ENCODE peak calls at places on chromosomes 3 and 15, in five cellular contexts. D is A673; Z is lung microvascular endothelial cell; Q is activated naive CD8-positive, alpha-beta T cell treated with anti-CD3 and anti-CD28 coated beads for 36 hours; K is HT1080. Y is an unnamed sample.

GRCh38 chr3:112405845-112406244 is 72.9 kb downstream of the CD200 start:
- DNase-seq in Z (no peak), D (no peak), K (peak; percentile 71), Q (peak; percentile 18), Y (peak; percentile 45)

GRCh38 chr15:95291878-95292472 is 1038.5 kb upstream of the NR2F2 start:
- DNase-seq in D (peak; percentile 72), Q (no peak), K (peak; percentile 37), Z (peak; percentile 59), Y (no peak)

GRCh38 chr3:169550284-169550683 is 113.2 kb downstream of the MECOM start:
- DNase-seq in Q (no peak), Z (no peak), D (no peak), K (no peak), Y (no peak)

GRCh38 chr15:40285151-40285898 is 2.5 kb upstream of the ANKRD63 start:
- DNase-seq in Q (no peak), K (no peak), Z (no peak), D (peak; percentile 38), Y (no peak)

GRCh38 chr15:85676332-85676731 is 118.4 kb downstream of the KLHL25 start:
- DNase-seq in Q (no peak), K (no peak), D (no peak), Z (no peak), Y (no peak)

GRCh38 chr3:100319951-100320350 is 14.6 kb upstream of the NIT2 start:
- DNase-seq in Z (no peak), D (no peak), Q (no peak), K (no peak), Y (no peak)

GRCh38 chr3:40073310-40074007 is 236.0 kb upstream of the EIF1B start:
- DNase-seq in K (peak; percentile 25), Q (no peak), Z (no peak), D (no peak), Y (no peak)

GRCh38 chr3:184717608-184717995 is 5.7 kb upstream of the MAGEF1 start:
- DNase-seq in Q (no peak), K (no peak), Z (no peak), D (no peak), Y (no peak)

GRCh38 chr15:90414408-90415028 is 26.5 kb downstream of the IQGAP1 start:
- DNase-seq in D (no peak), Q (peak; percentile 21), K (peak; percentile 83), Z (peak; percentile 63), Y (peak; percentile 39)

GRCh38 chr3:56868706-56869105 is 67.0 kb upstream of the ARHGEF3 start:
- DNase-seq in K (no peak), Z (no peak), Q (no peak), D (no peak), Y (no peak)

GRCh38 chr3:146217324-146217723 is 33.6 kb downstream of the PLSCR4 start:
- DNase-seq in D (no peak), Z (no peak), K (peak; percentile 55), Q (no peak), Y (no peak)

GRCh38 chr3:109943181-109943580 is 605.8 kb upstream of the DPPA4 start:
- DNase-seq in Z (no peak), Q (no peak), D (no peak), K (no peak), Y (no peak)

GRCh38 chr3:58651268-58651667 is 15.3 kb downstream of the FAM3D start:
- DNase-seq in K (no peak), Z (peak; percentile 90), Q (no peak), D (no peak), Y (no peak)

GRCh38 chr3:107987036-107987557 is 103.7 kb downstream of the CD47 start:
- DNase-seq in K (peak; percentile 94), Q (no peak), Z (peak; percentile 97), D (peak; percentile 90), Y (no peak)

GRCh38 chr15:67746022-67746421 is 79.3 kb upstream of the SKOR1 start:
- DNase-seq in D (no peak), K (no peak), Z (no peak), Q (no peak), Y (no peak)

GRCh38 chr15:56964182-56964581 is 45.7 kb downstream of the TCF12 start:
- DNase-seq in Q (no peak), Z (no peak), D (peak; percentile 42), K (no peak), Y (no peak)

GRCh38 chr3:12139111-12139511 is 19.6 kb downstream of the TIMP4 start:
- DNase-seq in Z (peak; percentile 65), K (peak; percentile 64), Q (peak; percentile 30), D (peak; percentile 64), Y (peak; percentile 29)

GRCh38 chr3:191321019-191321767 is 8.0 kb upstream of the CCDC50 start:
- DNase-seq in K (no peak), D (no peak), Z (no peak), Q (no peak), Y (no peak)

GRCh38 chr15:33309602-33310276 is 1.0 kb upstream of the RYR3 start:
- DNase-seq in Q (no peak), Z (peak; percentile 13), D (peak; percentile 14), K (peak; percentile 31), Y (no peak)

GRCh38 chr3:11495948-11496557 is 147.7 kb downstream of the VGLL4 start:
- DNase-seq in Q (no peak), Z (peak; percentile 90), D (no peak), K (no peak), Y (no peak)

GRCh38 chr15:75693501-75694240 is 19.0 kb downstream of the CSPG4 start:
- DNase-seq in K (peak; percentile 56), Z (peak; percentile 92), D (no peak), Q (no peak), Y (no peak)

GRCh38 chr3:63914312-63914711 is 2.1 kb upstream of the SCAANT1 start:
- DNase-seq in D (peak; percentile 39), Z (peak; percentile 27), K (no peak), Q (no peak), Y (no peak)

GRCh38 chr3:22117091-22117490 is 366.1 kb upstream of the ZNF385D start:
- DNase-seq in D (no peak), Z (no peak), Q (no peak), K (no peak), Y (no peak)

GRCh38 chr15:66269326-66270090 is 16.0 kb upstream of the MEGF11 start:
- DNase-seq in Q (no peak), K (peak; percentile 72), Z (peak; percentile 55), D (peak; percentile 91), Y (no peak)

GRCh38 chr15:74171965-74172541 is 1.5 kb upstream of the ISLR start:
- DNase-seq in Z (no peak), Q (no peak), D (no peak), K (no peak), Y (no peak)

GRCh38 chr3:162217603-162218002 is 721.0 kb downstream of the OTOL1 start:
- DNase-seq in Z (no peak), Q (no peak), K (no peak), D (peak; percentile 6), Y (no peak)